ENCODE peak calls at places on chromosome 11, in nine cellular contexts. S is brain microvascular endothelial cell; F is AG04450; Z is colonic mucosa; I is heart left ventricle; X is CD8-positive, alpha-beta T cell; L is breast epithelium; R is GM06990; H is psoas muscle. J is an unnamed sample.

GRCh38 chr11:71447791-71448256 is 369 bp downstream of the DHCR7 start:
- DNase-seq in L (no peak), X (no peak), S (no peak), F (no peak), I (no peak), R (peak; percentile 31), H (no peak), Z (peak; percentile 34), J (no peak)

GRCh38 chr11:79237676-79238075 is 203.2 kb downstream of the TENM4 start:
- DNase-seq in X (no peak), L (no peak), H (no peak), Z (no peak), S (peak; percentile 70), I (no peak), R (no peak), F (peak; percentile 91), J (peak; percentile 76)

GRCh38 chr11:14362613-14363012 is 3.6 kb upstream of the RRAS2 start:
- DNase-seq in S (no peak), X (no peak), R (no peak), H (no peak), I (no peak), Z (no peak), L (no peak), F (no peak), J (no peak)

GRCh38 chr11:88352139-88352538 is 14.6 kb upstream of the CTSC start:
- DNase-seq in Z (no peak), H (no peak), X (no peak), I (no peak), R (no peak), F (no peak), S (peak; percentile 57), L (no peak), J (peak; percentile 33)

GRCh38 chr11:59437770-59438169 is 1.5 kb downstream of the OR5A1 start:
- DNase-seq in H (no peak), R (no peak), Z (no peak), L (no peak), S (no peak), X (no peak), F (no peak), I (no peak), J (no peak)

GRCh38 chr11:126282361-126282741 is 542 bp upstream of the TIRAP start:
- DNase-seq in L (no peak), Z (peak; percentile 53), S (peak; percentile 39), F (no peak), X (no peak), I (peak; percentile 72), H (peak; percentile 74), R (peak; percentile 34), J (no peak)

GRCh38 chr11:67022961-67023956 is at the start of gene SYT12:
- DNase-seq in R (no peak), S (no peak), H (no peak), F (no peak), L (no peak), I (no peak), X (no peak), Z (no peak), J (no peak)

GRCh38 chr11:117691206-117691490 is 105.9 kb downstream of the DSCAML1 start:
- DNase-seq in R (no peak), S (no peak), I (no peak), L (no peak), F (no peak), H (no peak), Z (no peak), X (no peak), J (no peak)

GRCh38 chr11:69707156-69707555 is 3.3 kb upstream of the FGF19 start:
- DNase-seq in I (no peak), F (no peak), X (no peak), H (no peak), L (peak; percentile 39), S (no peak), Z (peak; percentile 55), R (no peak), J (no peak)

GRCh38 chr11:69715446-69715845 is 11.6 kb upstream of the FGF19 start:
- DNase-seq in R (no peak), X (no peak), I (no peak), Z (no peak), H (no peak), S (no peak), F (no peak), L (no peak), J (no peak)

GRCh38 chr11:69708731-69709401 is 5.0 kb upstream of the FGF19 start:
- DNase-seq in X (no peak), H (no peak), L (no peak), I (no peak), S (no peak), Z (no peak), R (no peak), F (no peak), J (no peak)

GRCh38 chr11:69716099-69716498 is 12.3 kb upstream of the FGF19 start:
- DNase-seq in I (no peak), H (no peak), X (no peak), F (no peak), R (no peak), S (no peak), L (no peak), Z (no peak), J (no peak)

DNA sequence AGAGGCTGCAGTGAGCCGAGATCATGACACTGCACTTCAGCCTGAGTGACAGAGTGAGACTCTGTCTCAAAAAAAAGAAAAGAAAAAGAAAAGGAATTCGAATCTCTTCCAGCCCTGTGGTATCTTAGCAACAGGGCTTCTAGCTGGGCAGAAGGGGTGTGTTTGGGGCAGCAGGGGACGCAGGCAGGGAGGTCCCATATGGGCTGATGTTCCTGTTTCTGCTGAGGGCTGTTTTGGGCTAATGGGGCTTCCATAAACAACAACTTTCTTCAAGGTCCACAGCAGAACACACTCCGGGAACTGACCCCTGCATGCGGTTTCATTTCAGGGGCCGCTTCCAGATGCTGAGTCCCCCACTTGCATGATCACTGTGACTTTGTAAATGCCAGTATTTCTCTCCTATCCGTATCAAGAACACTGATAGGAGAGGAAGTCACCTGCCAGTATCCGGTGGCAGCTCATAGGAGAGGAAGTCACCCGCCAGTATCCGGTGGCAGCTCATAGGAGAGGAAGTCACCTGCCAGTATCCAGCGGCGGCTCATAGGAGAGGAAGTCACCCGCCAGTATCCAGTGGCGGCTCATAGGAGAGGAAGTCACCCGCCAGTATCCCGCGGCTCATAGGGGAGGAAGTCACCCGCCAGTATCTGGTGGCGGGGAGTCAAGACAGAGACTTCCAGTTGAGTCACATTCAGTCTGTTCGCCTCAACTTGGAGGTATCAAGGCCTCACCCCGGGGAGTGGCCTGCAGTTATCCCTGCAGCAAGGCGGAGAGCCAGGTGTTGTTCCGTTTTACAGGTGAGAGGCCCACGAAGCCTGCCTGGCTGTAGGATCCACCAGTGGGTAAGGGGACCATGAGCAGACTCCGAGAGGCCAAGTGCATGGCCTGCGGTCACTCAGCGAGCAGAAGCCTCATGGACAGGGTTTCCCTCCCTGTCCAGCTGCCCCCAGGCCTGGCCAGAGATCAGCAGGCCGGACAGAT is 8.3 kb upstream of the FGF19 start:
- DNase-seq in L (no peak), H (no peak), S (no peak), I (no peak), Z (no peak), R (no peak), F (no peak), X (no peak), J (no peak)
- H3K27me3 ChIP-seq in L (no peaks in the 10 kb centered on the region), H (no peaks in the 10 kb centered on the region), S (peaks cover 9% of the 10 kb centered on the region), I (peaks cover 9% of the 10 kb centered on the region), Z (no peaks in the 10 kb centered on the region), R (no peaks in the 10 kb centered on the region), F (peaks cover 23% of the 10 kb centered on the region), X (no peaks in the 10 kb centered on the region), J (peaks cover 16% of the 10 kb centered on the region)

DNA sequence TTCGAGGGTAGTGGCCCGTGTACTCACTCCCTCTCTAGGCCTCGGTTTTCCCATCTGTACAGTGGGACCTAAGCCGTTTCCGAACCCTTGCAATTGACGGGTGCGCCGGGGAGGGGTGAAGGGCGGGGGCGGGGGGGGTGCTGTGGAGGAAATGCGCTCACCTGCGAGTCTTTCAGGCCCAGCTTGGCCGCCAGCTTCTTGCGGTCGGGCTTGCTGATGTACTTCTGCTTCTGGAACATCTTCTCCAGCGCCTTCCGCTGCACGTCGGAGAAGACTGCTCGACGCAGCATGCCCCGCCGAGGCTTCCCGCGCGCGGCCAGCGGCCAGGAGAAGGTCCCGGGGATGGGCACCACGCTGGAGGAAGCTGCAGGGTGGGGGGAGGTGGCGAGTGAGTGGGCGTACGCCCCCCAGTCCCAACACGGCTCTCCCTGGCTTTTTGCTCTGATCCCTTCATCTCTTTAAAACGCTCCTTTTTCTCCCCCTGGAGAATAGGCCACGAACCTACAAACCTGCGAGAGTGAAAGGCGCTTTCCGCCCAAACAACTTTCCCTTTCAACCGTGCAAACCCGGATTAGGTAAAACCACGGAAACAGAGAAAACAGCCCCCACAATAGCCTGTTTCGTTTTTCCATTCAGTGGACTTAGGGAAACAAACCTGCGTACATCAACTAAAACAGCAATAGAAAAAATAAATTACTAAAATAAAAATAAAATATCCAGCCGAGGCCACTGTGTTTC is 3.2 kb downstream of the DBX1 start:
- DNase-seq in H (peak; percentile 55), S (no peak), I (peak; percentile 61), L (no peak), Z (no peak), F (no peak), X (no peak), R (peak; percentile 75), J (no peak)
- H3K4me3 ChIP-seq in H (no peak overlapping the region), S (no peak overlapping the region), I (peak overlapping the region; percentile 9), L (no peak overlapping the region), Z (peak overlapping the region; percentile 33), F (no peak overlapping the region), X (peak overlapping the region; percentile 64), R (no peak overlapping the region), J (no peak overlapping the region)

DNA sequence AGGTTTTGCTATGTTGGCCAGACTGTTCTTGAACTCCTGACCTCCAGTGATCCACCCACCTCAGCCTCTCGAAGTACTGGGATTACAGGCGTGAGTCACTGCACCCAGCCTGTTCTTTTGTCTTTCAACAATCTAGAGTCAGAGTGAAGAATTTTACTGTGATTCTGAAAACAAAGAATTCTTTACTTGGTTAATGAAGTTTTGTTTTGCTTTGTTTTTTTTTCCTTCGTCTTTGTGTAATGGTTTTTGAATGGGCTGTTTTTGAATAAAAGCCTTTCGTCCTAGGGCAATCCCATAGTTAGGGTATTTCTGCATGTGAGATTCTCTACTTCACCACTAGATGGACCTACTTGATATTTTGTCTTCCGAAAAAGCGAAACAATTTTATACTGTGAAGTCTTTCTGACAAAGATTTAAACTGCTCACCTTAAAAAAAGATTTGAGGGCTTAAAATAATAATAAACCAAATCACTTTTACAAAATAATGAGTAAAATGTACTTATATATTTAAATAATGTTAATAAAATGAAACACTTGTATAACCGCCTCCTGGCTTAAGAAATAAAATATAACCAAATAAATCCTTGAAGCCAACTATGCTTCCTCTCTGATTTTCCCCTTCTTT is 43.4 kb upstream of the SC5D start:
- DNase-seq in I (no peak), X (no peak), H (no peak), Z (no peak), F (no peak), R (no peak), S (peak; percentile 52), L (no peak), J (peak; percentile 11)
- TF ChIP-seq CTCF in I (peak; percentile 71), X (peak; percentile 94), H (peak; percentile 80), Z (peak; percentile 73), F (peak; percentile 80), R (peak; percentile 67), S (peak; percentile 54), L (peak; percentile 75), J (peak; percentile 77)

DNA sequence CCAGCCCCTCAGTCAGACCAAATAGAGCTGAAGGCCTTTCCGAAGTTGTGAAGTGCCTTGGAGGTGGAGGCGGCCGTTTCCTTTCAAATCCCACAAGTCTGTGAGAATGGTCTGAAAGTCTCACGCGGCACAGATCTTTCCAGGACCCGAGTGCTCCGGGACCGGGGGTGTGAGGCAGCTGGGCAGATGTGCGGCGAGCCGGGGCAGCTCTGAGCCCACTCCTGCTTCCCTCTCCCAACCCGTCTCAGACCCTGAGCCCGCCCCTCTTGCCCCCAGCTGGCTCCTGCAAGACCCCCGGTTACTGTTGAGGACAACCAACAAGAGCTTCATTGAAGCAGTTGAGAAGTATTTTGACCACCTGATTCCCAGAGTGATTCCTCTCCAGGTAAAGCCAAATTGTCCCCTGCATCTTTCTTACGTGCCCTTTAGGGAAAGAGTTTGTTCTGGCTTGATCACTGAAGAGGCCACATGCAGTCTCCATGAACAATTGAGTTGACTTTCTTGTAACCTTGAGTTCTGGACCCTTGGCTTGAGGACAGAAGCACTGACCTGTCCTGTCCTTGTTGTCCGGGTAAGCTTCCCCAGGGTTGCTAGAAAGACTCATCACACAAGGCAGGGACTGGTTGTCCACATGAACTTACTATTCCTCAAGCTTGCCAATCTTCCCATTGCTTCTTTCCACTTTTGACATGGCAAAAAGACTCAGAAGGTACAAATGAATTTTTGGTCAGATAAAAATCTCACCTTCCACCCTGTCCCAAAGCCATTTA is 7.5 kb downstream of the GLB1L3 start:
- DNase-seq in X (no peak), H (no peak), L (no peak), F (no peak), I (no peak), R (no peak), Z (no peak), S (no peak), J (no peak)
- H3K27me3 ChIP-seq in X (no peaks in the 10 kb centered on the region), H (peaks cover under 1% of the 10 kb centered on the region), L (no peaks in the 10 kb centered on the region), F (peaks cover 6% of the 10 kb centered on the region), I (peaks cover 19% of the 10 kb centered on the region), R (no peaks in the 10 kb centered on the region), Z (no peaks in the 10 kb centered on the region), S (peaks cover 2% of the 10 kb centered on the region), J (no peaks in the 10 kb centered on the region)

J was measured in BJ.